ENCODE peak calls at places on chromosomes 1 and 21, in nine cellular contexts. One of them, this sample, is unnamed.

GRCh38 chr1:13513885-13514546 is at the start of gene LRRC38:
- DNase-seq in astrocyte: no peak
- DNase-seq in H9: peak; percentile 71
- DNase-seq in endothelial cell of umbilical vein: no peak
- DNase-seq in PC-3: peak; percentile 18
- DNase-seq in DND-41: peak; percentile 88
- DNase-seq in fibroblast of lung: no peak
- DNase-seq in HCT116: no peak
- DNase-seq in OCI-LY7: no peak
- DNase-seq in this sample: peak; percentile 65

GRCh38 chr1:34763142-34763781 is 3.7 kb downstream of the GJB4 start:
- DNase-seq in fibroblast of lung: no peak
- DNase-seq in HCT116: peak; percentile 94
- DNase-seq in H9: peak; percentile 79
- DNase-seq in DND-41: no peak
- DNase-seq in OCI-LY7: no peak
- DNase-seq in astrocyte: peak; percentile 50
- DNase-seq in endothelial cell of umbilical vein: no peak
- DNase-seq in PC-3: peak; percentile 96
- DNase-seq in this sample: no peak

GRCh38 chr1:75134656-75134938 is 409 bp downstream of the LHX8 start:
- DNase-seq in DND-41: no peak
- DNase-seq in fibroblast of lung: no peak
- DNase-seq in H9: no peak
- DNase-seq in PC-3: no peak
- DNase-seq in astrocyte: no peak
- DNase-seq in OCI-LY7: no peak
- DNase-seq in endothelial cell of umbilical vein: peak; percentile 22
- DNase-seq in HCT116: no peak
- DNase-seq in this sample: no peak

GRCh38 chr1:238777551-238777950 is 608.8 kb upstream of the CHRM3 start:
- DNase-seq in HCT116: no peak
- DNase-seq in OCI-LY7: no peak
- DNase-seq in H9: no peak
- DNase-seq in astrocyte: peak; percentile 46
- DNase-seq in fibroblast of lung: no peak
- DNase-seq in DND-41: no peak
- DNase-seq in endothelial cell of umbilical vein: no peak
- DNase-seq in PC-3: no peak
- DNase-seq in this sample: no peak

GRCh38 chr1:57447551-57447950 is 23.7 kb upstream of the DAB1 start:
- DNase-seq in DND-41: no peak
- DNase-seq in PC-3: no peak
- DNase-seq in fibroblast of lung: no peak
- DNase-seq in OCI-LY7: no peak
- DNase-seq in endothelial cell of umbilical vein: no peak
- DNase-seq in HCT116: no peak
- DNase-seq in astrocyte: no peak
- DNase-seq in H9: no peak
- DNase-seq in this sample: no peak

GRCh38 chr1:245310605-245311531 is 156.1 kb downstream of the KIF26B start:
- DNase-seq in fibroblast of lung: no peak
- DNase-seq in HCT116: no peak
- DNase-seq in DND-41: peak; percentile 57
- DNase-seq in endothelial cell of umbilical vein: no peak
- DNase-seq in astrocyte: no peak
- DNase-seq in PC-3: no peak
- DNase-seq in H9: peak; percentile 51
- DNase-seq in OCI-LY7: peak; percentile 4
- DNase-seq in this sample: peak; percentile 50

GRCh38 chr21:24514081-24514733 is 1093.1 kb downstream of the MRPL39 start:
- DNase-seq in OCI-LY7: no peak
- DNase-seq in HCT116: no peak
- DNase-seq in astrocyte: no peak
- DNase-seq in fibroblast of lung: peak; percentile 17
- DNase-seq in DND-41: no peak
- DNase-seq in endothelial cell of umbilical vein: no peak
- DNase-seq in PC-3: peak; percentile 57
- DNase-seq in H9: no peak
- DNase-seq in this sample: no peak

GRCh38 chr1:115062542-115063004 is 26.7 kb downstream of the TSPAN2 start:
- DNase-seq in OCI-LY7: no peak
- DNase-seq in astrocyte: peak; percentile 87
- DNase-seq in endothelial cell of umbilical vein: peak; percentile 68
- DNase-seq in PC-3: peak; percentile 93
- DNase-seq in fibroblast of lung: no peak
- DNase-seq in DND-41: peak; percentile 94
- DNase-seq in H9: no peak
- DNase-seq in HCT116: no peak
- DNase-seq in this sample: no peak

GRCh38 chr1:47578026-47578861 is 140.4 kb downstream of the FOXD2 start:
- DNase-seq in HCT116: no peak
- DNase-seq in OCI-LY7: no peak
- DNase-seq in H9: no peak
- DNase-seq in DND-41: no peak
- DNase-seq in fibroblast of lung: peak; percentile 15
- DNase-seq in PC-3: peak; percentile 18
- DNase-seq in astrocyte: no peak
- DNase-seq in endothelial cell of umbilical vein: no peak
- DNase-seq in this sample: no peak

GRCh38 chr1:64495878-64496277 is 25.9 kb downstream of the CACHD1 start:
- DNase-seq in astrocyte: no peak
- DNase-seq in DND-41: no peak
- DNase-seq in endothelial cell of umbilical vein: no peak
- DNase-seq in OCI-LY7: no peak
- DNase-seq in fibroblast of lung: no peak
- DNase-seq in HCT116: no peak
- DNase-seq in H9: no peak
- DNase-seq in PC-3: peak; percentile 49
- DNase-seq in this sample: no peak

GRCh38 chr1:23555949-23556640 is 3.2 kb downstream of the ID3 start:
- DNase-seq in OCI-LY7: peak; percentile 85
- DNase-seq in PC-3: peak; percentile 72
- DNase-seq in H9: peak; percentile 95
- DNase-seq in endothelial cell of umbilical vein: peak; percentile 90
- DNase-seq in HCT116: peak; percentile 67
- DNase-seq in fibroblast of lung: peak; percentile 64
- DNase-seq in DND-41: no peak
- DNase-seq in astrocyte: peak; percentile 87
- DNase-seq in this sample: peak; percentile 63

GRCh38 chr1:10906866-10907519 is 105.5 kb upstream of the TARDBP start:
- DNase-seq in fibroblast of lung: no peak
- DNase-seq in DND-41: no peak
- DNase-seq in astrocyte: no peak
- DNase-seq in H9: no peak
- DNase-seq in HCT116: no peak
- DNase-seq in OCI-LY7: no peak
- DNase-seq in endothelial cell of umbilical vein: no peak
- DNase-seq in PC-3: no peak
- DNase-seq in this sample: no peak

GRCh38 chr1:211261229-211261628 is 2.1 kb downstream of the RCOR3 start:
- DNase-seq in DND-41: no peak
- DNase-seq in OCI-LY7: no peak
- DNase-seq in endothelial cell of umbilical vein: no peak
- DNase-seq in H9: no peak
- DNase-seq in astrocyte: no peak
- DNase-seq in HCT116: no peak
- DNase-seq in PC-3: no peak
- DNase-seq in fibroblast of lung: no peak
- DNase-seq in this sample: no peak

GRCh38 chr1:110213143-110213540 is 3.0 kb downstream of the KCNC4 start:
- DNase-seq in H9: no peak
- DNase-seq in HCT116: no peak
- DNase-seq in PC-3: no peak
- DNase-seq in fibroblast of lung: no peak
- DNase-seq in DND-41: no peak
- DNase-seq in astrocyte: no peak
- DNase-seq in OCI-LY7: no peak
- DNase-seq in endothelial cell of umbilical vein: no peak
- DNase-seq in this sample: no peak
- H3K4me2 ChIP-seq in H9: peak overlapping the region; percentile 77
- H3K4me2 ChIP-seq in HCT116: no peak overlapping the region
- H3K4me2 ChIP-seq in PC-3: peak overlapping the region; percentile 6
- H3K4me2 ChIP-seq in fibroblast of lung: no peak overlapping the region
- H3K4me2 ChIP-seq in DND-41: peak overlapping the region; percentile 78
- H3K4me2 ChIP-seq in astrocyte: no peak overlapping the region
- H3K4me2 ChIP-seq in OCI-LY7: peak overlapping the region; percentile 94
- H3K4me2 ChIP-seq in endothelial cell of umbilical vein: no peak overlapping the region
- H3K4me2 ChIP-seq in this sample: peak overlapping the region; percentile 37

GRCh38 chr1:4682607-4683220 is 28.3 kb downstream of the AJAP1 start:
- DNase-seq in OCI-LY7: no peak
- DNase-seq in DND-41: no peak
- DNase-seq in HCT116: no peak
- DNase-seq in endothelial cell of umbilical vein: no peak
- DNase-seq in astrocyte: no peak
- DNase-seq in PC-3: no peak
- DNase-seq in H9: no peak
- DNase-seq in fibroblast of lung: no peak
- DNase-seq in this sample: no peak

GRCh38 chr1:4684849-4685248 is 30.4 kb downstream of the AJAP1 start:
- DNase-seq in HCT116: no peak
- DNase-seq in OCI-LY7: no peak
- DNase-seq in H9: peak; percentile 36
- DNase-seq in endothelial cell of umbilical vein: no peak
- DNase-seq in astrocyte: no peak
- DNase-seq in fibroblast of lung: no peak
- DNase-seq in DND-41: no peak
- DNase-seq in PC-3: no peak
- DNase-seq in this sample: peak; percentile 67

GRCh38 chr1:4684142-4684541 is 29.7 kb downstream of the AJAP1 start:
- DNase-seq in fibroblast of lung: no peak
- DNase-seq in endothelial cell of umbilical vein: no peak
- DNase-seq in DND-41: no peak
- DNase-seq in OCI-LY7: no peak
- DNase-seq in PC-3: no peak
- DNase-seq in H9: no peak
- DNase-seq in astrocyte: no peak
- DNase-seq in HCT116: no peak
- DNase-seq in this sample: no peak

GRCh38 chr1:4687943-4688342 is 33.5 kb downstream of the AJAP1 start:
- DNase-seq in PC-3: no peak
- DNase-seq in H9: no peak
- DNase-seq in fibroblast of lung: no peak
- DNase-seq in endothelial cell of umbilical vein: no peak
- DNase-seq in HCT116: no peak
- DNase-seq in DND-41: no peak
- DNase-seq in OCI-LY7: no peak
- DNase-seq in astrocyte: no peak
- DNase-seq in this sample: no peak

DNA sequence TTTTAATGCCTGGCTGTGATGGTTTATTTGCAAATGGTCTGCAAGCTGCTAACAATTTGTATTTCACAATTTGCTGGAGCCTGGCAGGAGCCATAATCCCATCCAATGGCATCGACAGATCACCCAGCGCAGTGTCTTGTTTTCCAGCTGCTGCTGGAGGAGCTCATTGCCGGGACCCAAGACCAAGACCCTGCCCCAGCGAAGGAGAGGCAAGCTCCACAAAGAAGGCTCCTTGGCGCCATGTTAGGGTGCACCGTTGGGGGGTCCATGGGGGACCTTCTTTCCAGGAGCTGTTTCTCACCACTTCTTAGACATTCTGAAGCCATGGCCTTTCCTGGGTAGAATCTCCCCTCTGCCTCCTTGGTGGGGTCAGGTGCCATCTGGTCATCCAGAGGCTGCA is 31.1 kb downstream of the AJAP1 start:
- DNase-seq in fibroblast of lung: no peak
- DNase-seq in DND-41: no peak
- DNase-seq in H9: no peak
- DNase-seq in astrocyte: no peak
- DNase-seq in endothelial cell of umbilical vein: no peak
- DNase-seq in OCI-LY7: no peak
- DNase-seq in PC-3: no peak
- DNase-seq in HCT116: no peak
- DNase-seq in this sample: no peak
- TF ChIP-seq CTCF in fibroblast of lung: no peak
- TF ChIP-seq CTCF in DND-41: no peak
- TF ChIP-seq CTCF in H9: no peak
- TF ChIP-seq CTCF in astrocyte: no peak
- TF ChIP-seq CTCF in endothelial cell of umbilical vein: no peak
- TF ChIP-seq CTCF in OCI-LY7: no peak
- TF ChIP-seq CTCF in PC-3: no peak
- TF ChIP-seq CTCF in HCT116: no peak
- TF ChIP-seq CTCF in this sample: no peak

DNA sequence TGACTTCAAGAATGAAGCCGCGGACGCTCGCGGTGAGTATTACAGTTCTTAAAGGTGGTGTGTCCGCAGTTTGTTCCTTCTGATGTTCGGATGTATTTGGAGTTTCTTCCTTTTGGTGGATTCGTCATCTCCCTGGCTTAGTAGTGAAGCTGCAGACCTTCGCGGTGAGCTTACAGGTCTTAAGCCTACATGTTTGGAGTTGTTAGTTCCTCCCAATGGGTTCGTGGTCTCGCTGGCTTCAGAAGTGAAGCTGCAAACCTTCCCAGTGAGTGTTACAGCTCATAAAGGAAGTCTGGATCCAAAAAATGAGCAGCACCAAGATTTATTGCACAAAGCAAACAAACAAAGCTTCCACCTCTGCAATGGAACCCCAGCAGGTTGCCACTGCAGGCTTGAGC is 14.7 kb downstream of the LDLRAD1 start:
- DNase-seq in HCT116: no peak
- DNase-seq in endothelial cell of umbilical vein: no peak
- DNase-seq in OCI-LY7: no peak
- DNase-seq in H9: no peak
- DNase-seq in astrocyte: no peak
- DNase-seq in fibroblast of lung: no peak
- DNase-seq in DND-41: peak; percentile 6
- DNase-seq in PC-3: no peak
- DNase-seq in this sample: no peak
- H3K4me2 ChIP-seq in HCT116: no peak overlapping the region
- H3K4me2 ChIP-seq in endothelial cell of umbilical vein: no peak overlapping the region
- H3K4me2 ChIP-seq in OCI-LY7: no peak overlapping the region
- H3K4me2 ChIP-seq in H9: no peak overlapping the region
- H3K4me2 ChIP-seq in astrocyte: no peak overlapping the region
- H3K4me2 ChIP-seq in fibroblast of lung: no peak overlapping the region
- H3K4me2 ChIP-seq in DND-41: no peak overlapping the region
- H3K4me2 ChIP-seq in PC-3: no peak overlapping the region
- H3K4me2 ChIP-seq in this sample: no peak overlapping the region

DNA sequence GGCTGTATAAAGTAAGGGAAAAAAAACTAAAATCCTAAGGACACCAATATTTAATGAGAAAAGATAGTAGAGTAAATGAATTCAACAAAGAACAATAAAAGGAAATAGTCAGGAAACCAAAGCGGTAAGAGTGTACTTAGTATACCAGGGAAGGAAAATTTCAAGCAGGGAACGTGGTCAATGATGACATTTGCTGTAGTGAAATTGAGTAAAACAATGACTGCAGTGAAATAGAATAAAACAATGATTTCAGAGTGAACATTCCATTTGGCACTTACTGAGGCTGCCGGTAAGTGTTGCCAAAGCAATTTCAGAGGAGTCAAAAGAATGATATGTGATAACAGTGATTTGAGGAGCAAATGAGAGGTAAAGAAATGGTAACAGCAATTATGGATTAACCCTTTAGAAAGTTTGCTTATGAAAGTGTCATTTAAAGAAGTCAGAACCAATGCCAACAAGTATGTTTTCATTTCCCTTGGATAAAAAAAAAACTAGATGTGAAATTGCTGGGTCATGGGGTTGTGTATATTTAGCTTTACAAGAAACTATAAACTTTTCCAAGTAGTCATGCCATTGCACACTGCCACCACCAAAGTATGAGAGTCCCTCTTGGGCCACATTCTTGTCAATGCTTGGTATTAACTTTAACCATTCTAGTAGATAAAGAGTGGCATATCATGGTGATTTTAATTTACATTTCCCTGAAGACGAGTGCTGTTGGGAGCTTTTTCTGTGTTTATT is 50.5 kb downstream of the VCAM1 start:
- DNase-seq in OCI-LY7: no peak
- DNase-seq in PC-3: no peak
- DNase-seq in DND-41: no peak
- DNase-seq in H9: no peak
- DNase-seq in astrocyte: no peak
- DNase-seq in endothelial cell of umbilical vein: peak; percentile 88
- DNase-seq in HCT116: no peak
- DNase-seq in fibroblast of lung: peak; percentile 25
- DNase-seq in this sample: no peak
- TF ChIP-seq CTCF in OCI-LY7: no peak
- TF ChIP-seq CTCF in PC-3: no peak
- TF ChIP-seq CTCF in DND-41: no peak
- TF ChIP-seq CTCF in H9: no peak
- TF ChIP-seq CTCF in astrocyte: no peak
- TF ChIP-seq CTCF in endothelial cell of umbilical vein: no peak
- TF ChIP-seq CTCF in HCT116: no peak
- TF ChIP-seq CTCF in fibroblast of lung: no peak
- TF ChIP-seq CTCF in this sample: no peak

This sample was measured in neural progenitor cell.